ENCODE peak calls at places on chromosomes 6 and 20, in nine cellular contexts. One of them, this sample, is unnamed.

GRCh38 chr6:80104520-80104919 is 2.0 kb upstream of the BCKDHB start:
- DNase-seq in stomach: no peak
- DNase-seq in ovary: no peak
- DNase-seq in K562: no peak
- DNase-seq in HepG2: no peak
- DNase-seq in esophagus muscularis mucosa: no peak
- DNase-seq in H1: no peak
- DNase-seq in A549: no peak
- DNase-seq in SK-N-SH: no peak
- DNase-seq in this sample: no peak

GRCh38 chr6:32113386-32114352 is 4.5 kb upstream of the TNXB start:
- DNase-seq in stomach: peak
- DNase-seq in ovary: peak
- DNase-seq in K562: peak
- DNase-seq in HepG2: peak
- DNase-seq in esophagus muscularis mucosa: peak
- DNase-seq in H1: no peak
- DNase-seq in A549: peak
- DNase-seq in SK-N-SH: peak
- DNase-seq in this sample: peak

GRCh38 chr6:52724406-52725121 is 38.7 kb downstream of the GSTA2 start:
- DNase-seq in stomach: peak
- DNase-seq in ovary: peak
- DNase-seq in K562: peak
- DNase-seq in HepG2: peak
- DNase-seq in esophagus muscularis mucosa: no peak
- DNase-seq in H1: peak
- DNase-seq in A549: peak
- DNase-seq in SK-N-SH: peak
- DNase-seq in this sample: peak

GRCh38 chr20:19993937-19994667 is 23.1 kb upstream of the NAA20 start:
- DNase-seq in stomach: no peak
- DNase-seq in ovary: no peak
- DNase-seq in K562: no peak
- DNase-seq in HepG2: no peak
- DNase-seq in esophagus muscularis mucosa: no peak
- DNase-seq in H1: no peak
- DNase-seq in A549: peak
- DNase-seq in SK-N-SH: no peak
- DNase-seq in this sample: no peak

GRCh38 chr6:79453558-79454042 is 83.6 kb downstream of the LCA5 start:
- DNase-seq in stomach: no peak
- DNase-seq in ovary: no peak
- DNase-seq in K562: no peak
- DNase-seq in HepG2: no peak
- DNase-seq in esophagus muscularis mucosa: no peak
- DNase-seq in H1: no peak
- DNase-seq in A549: peak
- DNase-seq in SK-N-SH: no peak
- DNase-seq in this sample: no peak

GRCh38 chr6:155782739-155783459 is 327.3 kb upstream of the NOX3 start:
- DNase-seq in stomach: no peak
- DNase-seq in ovary: no peak
- DNase-seq in K562: no peak
- DNase-seq in HepG2: no peak
- DNase-seq in esophagus muscularis mucosa: no peak
- DNase-seq in H1: no peak
- DNase-seq in A549: no peak
- DNase-seq in SK-N-SH: no peak
- DNase-seq in this sample: no peak

GRCh38 chr6:150008588-150008987 is 16.7 kb downstream of the RAET1L start:
- DNase-seq in stomach: peak
- DNase-seq in ovary: peak
- DNase-seq in K562: peak
- DNase-seq in HepG2: no peak
- DNase-seq in esophagus muscularis mucosa: no peak
- DNase-seq in H1: no peak
- DNase-seq in A549: no peak
- DNase-seq in SK-N-SH: no peak
- DNase-seq in this sample: no peak

GRCh38 chr6:56709650-56710049 is 67.0 kb upstream of the DST start:
- DNase-seq in stomach: no peak
- DNase-seq in ovary: no peak
- DNase-seq in K562: no peak
- DNase-seq in HepG2: no peak
- DNase-seq in esophagus muscularis mucosa: no peak
- DNase-seq in H1: no peak
- DNase-seq in A549: no peak
- DNase-seq in SK-N-SH: no peak
- DNase-seq in this sample: no peak

GRCh38 chr20:3710703-3711417 is 1.5 kb downstream of the SIGLEC1 start:
- DNase-seq in stomach: peak
- DNase-seq in ovary: peak
- DNase-seq in K562: peak
- DNase-seq in HepG2: peak
- DNase-seq in esophagus muscularis mucosa: peak
- DNase-seq in H1: peak
- DNase-seq in A549: peak
- DNase-seq in SK-N-SH: peak
- DNase-seq in this sample: peak

GRCh38 chr6:36701401-36701991 is 3.9 kb downstream of the RAB44 start:
- DNase-seq in stomach: no peak
- DNase-seq in ovary: peak
- DNase-seq in K562: no peak
- DNase-seq in HepG2: peak
- DNase-seq in esophagus muscularis mucosa: no peak
- DNase-seq in H1: no peak
- DNase-seq in A549: no peak
- DNase-seq in SK-N-SH: no peak
- DNase-seq in this sample: no peak

GRCh38 chr6:154197176-154197850 is 158.3 kb downstream of the OPRM1 start:
- DNase-seq in stomach: no peak
- DNase-seq in ovary: no peak
- DNase-seq in K562: no peak
- DNase-seq in HepG2: no peak
- DNase-seq in esophagus muscularis mucosa: no peak
- DNase-seq in H1: no peak
- DNase-seq in A549: no peak
- DNase-seq in SK-N-SH: no peak
- DNase-seq in this sample: no peak

GRCh38 chr20:54468082-54468481 is 7.3 kb upstream of the DOK5 start:
- DNase-seq in stomach: no peak
- DNase-seq in ovary: no peak
- DNase-seq in K562: no peak
- DNase-seq in HepG2: no peak
- DNase-seq in esophagus muscularis mucosa: no peak
- DNase-seq in H1: no peak
- DNase-seq in A549: no peak
- DNase-seq in SK-N-SH: no peak
- DNase-seq in this sample: no peak

GRCh38 chr6:125868996-125869395 is 78.2 kb downstream of the NCOA7 start:
- DNase-seq in stomach: no peak
- DNase-seq in ovary: no peak
- DNase-seq in K562: no peak
- DNase-seq in HepG2: no peak
- DNase-seq in esophagus muscularis mucosa: no peak
- DNase-seq in H1: no peak
- DNase-seq in A549: no peak
- DNase-seq in SK-N-SH: peak
- DNase-seq in this sample: no peak

GRCh38 chr6:111483736-111484654 is 977 bp upstream of the REV3L start:
- DNase-seq in stomach: peak
- DNase-seq in ovary: peak
- DNase-seq in K562: peak
- DNase-seq in HepG2: peak
- DNase-seq in esophagus muscularis mucosa: peak
- DNase-seq in H1: peak
- DNase-seq in A549: peak
- DNase-seq in SK-N-SH: peak
- DNase-seq in this sample: peak

GRCh38 chr6:153001767-153002612 is 519 bp downstream of the MTRF1L start:
- DNase-seq in stomach: no peak
- DNase-seq in ovary: no peak
- DNase-seq in K562: no peak
- DNase-seq in HepG2: peak
- DNase-seq in esophagus muscularis mucosa: no peak
- DNase-seq in H1: no peak
- DNase-seq in A549: no peak
- DNase-seq in SK-N-SH: peak
- DNase-seq in this sample: peak

GRCh38 chr20:30168025-30168799 is 1089.3 kb upstream of the DEFB115 start:
- DNase-seq in stomach: no peak
- DNase-seq in ovary: no peak
- DNase-seq in K562: no peak
- DNase-seq in HepG2: no peak
- DNase-seq in esophagus muscularis mucosa: no peak
- DNase-seq in H1: no peak
- DNase-seq in A549: no peak
- DNase-seq in SK-N-SH: peak
- DNase-seq in this sample: no peak

GRCh38 chr20:25148181-25148981 is 47.1 kb upstream of the ENTPD6 start:
- DNase-seq in stomach: peak
- DNase-seq in ovary: peak
- DNase-seq in K562: no peak
- DNase-seq in HepG2: no peak
- DNase-seq in esophagus muscularis mucosa: no peak
- DNase-seq in H1: no peak
- DNase-seq in A549: no peak
- DNase-seq in SK-N-SH: peak
- DNase-seq in this sample: peak

GRCh38 chr20:45320948-45321595 is 13.0 kb upstream of the MATN4 start:
- DNase-seq in stomach: no peak
- DNase-seq in ovary: no peak
- DNase-seq in K562: no peak
- DNase-seq in HepG2: no peak
- DNase-seq in esophagus muscularis mucosa: no peak
- DNase-seq in H1: no peak
- DNase-seq in A549: no peak
- DNase-seq in SK-N-SH: no peak
- DNase-seq in this sample: no peak

GRCh38 chr20:50559856-50560623 is 49.9 kb downstream of the PTPN1 start:
- DNase-seq in stomach: no peak
- DNase-seq in ovary: no peak
- DNase-seq in K562: no peak
- DNase-seq in HepG2: no peak
- DNase-seq in esophagus muscularis mucosa: no peak
- DNase-seq in H1: no peak
- DNase-seq in A549: no peak
- DNase-seq in SK-N-SH: no peak
- DNase-seq in this sample: no peak

GRCh38 chr20:50558483-50558925 is 48.3 kb downstream of the PTPN1 start:
- DNase-seq in stomach: no peak
- DNase-seq in ovary: no peak
- DNase-seq in K562: peak
- DNase-seq in HepG2: no peak
- DNase-seq in esophagus muscularis mucosa: no peak
- DNase-seq in H1: no peak
- DNase-seq in A549: peak
- DNase-seq in SK-N-SH: no peak
- DNase-seq in this sample: no peak

GRCh38 chr20:50557549-50558134 is 47.5 kb downstream of the PTPN1 start:
- DNase-seq in stomach: no peak
- DNase-seq in ovary: no peak
- DNase-seq in K562: no peak
- DNase-seq in HepG2: no peak
- DNase-seq in esophagus muscularis mucosa: no peak
- DNase-seq in H1: no peak
- DNase-seq in A549: no peak
- DNase-seq in SK-N-SH: no peak
- DNase-seq in this sample: no peak

GRCh38 chr20:50560867-50561266 is 50.7 kb downstream of the PTPN1 start:
- DNase-seq in stomach: no peak
- DNase-seq in ovary: no peak
- DNase-seq in K562: no peak
- DNase-seq in HepG2: no peak
- DNase-seq in esophagus muscularis mucosa: no peak
- DNase-seq in H1: no peak
- DNase-seq in A549: no peak
- DNase-seq in SK-N-SH: no peak
- DNase-seq in this sample: no peak

DNA sequence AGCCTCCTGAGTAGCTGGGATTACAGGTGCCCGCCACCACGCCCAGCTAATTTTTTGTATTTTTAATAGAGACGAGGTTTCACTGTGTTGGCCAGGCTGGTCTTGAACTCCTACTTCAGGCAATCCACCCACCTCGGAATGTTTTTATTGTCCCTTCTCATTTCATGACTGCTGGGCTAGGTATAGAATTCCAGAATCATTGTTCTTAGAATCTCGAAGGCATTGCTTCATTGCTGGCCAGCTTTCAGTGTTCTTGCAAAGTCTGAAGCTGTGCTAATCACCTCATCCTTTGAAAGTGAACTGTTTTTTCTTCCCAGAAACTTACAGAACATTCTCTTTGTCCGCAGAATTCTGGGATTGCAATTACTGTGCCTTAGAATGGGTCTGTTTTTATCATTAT is 49.0 kb downstream of the PTPN1 start:
- DNase-seq in stomach: no peak
- DNase-seq in ovary: no peak
- DNase-seq in K562: no peak
- DNase-seq in HepG2: no peak
- DNase-seq in esophagus muscularis mucosa: no peak
- DNase-seq in H1: no peak
- DNase-seq in A549: no peak
- DNase-seq in SK-N-SH: no peak
- DNase-seq in this sample: no peak
- H3K4me3 ChIP-seq in stomach: no peak
- H3K4me3 ChIP-seq in ovary: no peak
- H3K4me3 ChIP-seq in K562: no peak
- H3K4me3 ChIP-seq in HepG2: no peak
- H3K4me3 ChIP-seq in esophagus muscularis mucosa: no peak
- H3K4me3 ChIP-seq in H1: no peak
- H3K4me3 ChIP-seq in A549: no peak
- H3K4me3 ChIP-seq in SK-N-SH: no peak
- H3K4me3 ChIP-seq in this sample: no peak

GRCh38 chr6:84738996-84739865 is 25.2 kb downstream of the TBX18 start:
- DNase-seq in stomach: no peak
- DNase-seq in ovary: no peak
- DNase-seq in K562: no peak
- DNase-seq in HepG2: no peak
- DNase-seq in esophagus muscularis mucosa: no peak
- DNase-seq in H1: no peak
- DNase-seq in A549: no peak
- DNase-seq in SK-N-SH: no peak
- DNase-seq in this sample: no peak
- TF ChIP-seq EP300 in stomach: no peak
- TF ChIP-seq EP300 in ovary: no peak
- TF ChIP-seq EP300 in K562: no peak
- TF ChIP-seq EP300 in HepG2: no peak
- TF ChIP-seq EP300 in esophagus muscularis mucosa: no peak
- TF ChIP-seq EP300 in H1: no peak
- TF ChIP-seq EP300 in A549: no peak
- TF ChIP-seq EP300 in SK-N-SH: no peak
- TF ChIP-seq EP300 in this sample: no peak

GRCh38 chr6:157036245-157036681 is 259.1 kb downstream of the ARID1B start:
- DNase-seq in stomach: peak
- DNase-seq in ovary: no peak
- DNase-seq in K562: no peak
- DNase-seq in HepG2: no peak
- DNase-seq in esophagus muscularis mucosa: no peak
- DNase-seq in H1: no peak
- DNase-seq in A549: no peak
- DNase-seq in SK-N-SH: no peak
- DNase-seq in this sample: no peak
- H3K4me3 ChIP-seq in stomach: no peak
- H3K4me3 ChIP-seq in ovary: no peak
- H3K4me3 ChIP-seq in K562: no peak
- H3K4me3 ChIP-seq in HepG2: no peak
- H3K4me3 ChIP-seq in esophagus muscularis mucosa: no peak
- H3K4me3 ChIP-seq in H1: no peak
- H3K4me3 ChIP-seq in A549: no peak
- H3K4me3 ChIP-seq in SK-N-SH: no peak
- H3K4me3 ChIP-seq in this sample: no peak

GRCh38 chr6:132728616-132729015 is 14.8 kb upstream of the VNN1 start:
- DNase-seq in stomach: no peak
- DNase-seq in ovary: no peak
- DNase-seq in K562: no peak
- DNase-seq in HepG2: peak
- DNase-seq in esophagus muscularis mucosa: no peak
- DNase-seq in H1: no peak
- DNase-seq in A549: peak
- DNase-seq in SK-N-SH: no peak
- DNase-seq in this sample: no peak
- TF ChIP-seq EP300 in stomach: no peak
- TF ChIP-seq EP300 in ovary: no peak
- TF ChIP-seq EP300 in K562: no peak
- TF ChIP-seq EP300 in HepG2: no peak
- TF ChIP-seq EP300 in esophagus muscularis mucosa: no peak
- TF ChIP-seq EP300 in H1: no peak
- TF ChIP-seq EP300 in A549: no peak
- TF ChIP-seq EP300 in SK-N-SH: no peak
- TF ChIP-seq EP300 in this sample: no peak

This sample was measured in transverse colon.